ENCODE peak calls at places on chromosomes 7 and 10, in six cellular contexts. G, V, K, R, O and J are unnamed samples.

GRCh38 chr10:67492317-67493019 is 203.5 kb downstream of the CTNNA3 start:
- DNase-seq in G (peak), V (no peak), K (no peak), R (peak), O (peak), J (no peak)

GRCh38 chr10:102554531-102554930 is 50.8 kb downstream of the SUFU start:
- DNase-seq in G (no peak), V (no peak), K (no peak), R (no peak), O (no peak), J (no peak)

GRCh38 chr7:111998326-111998725 is 207.9 kb downstream of the DOCK4 start:
- DNase-seq in G (no peak), V (no peak), K (no peak), R (peak), O (no peak), J (no peak)

GRCh38 chr7:110573862-110574528 is 516.9 kb upstream of the LRRN3 start:
- DNase-seq in G (peak), V (peak), K (peak), R (peak), O (no peak), J (peak)

GRCh38 chr10:78964952-78965633 is 103.7 kb upstream of the ZMIZ1 start:
- DNase-seq in G (peak), V (no peak), K (peak), R (peak), O (peak), J (no peak)

GRCh38 chr7:138887872-138888656 is 90.1 kb upstream of the ATP6V0A4 start:
- DNase-seq in G (no peak), V (no peak), K (no peak), R (no peak), O (no peak), J (no peak)

GRCh38 chr7:116271980-116272886 is 61.9 kb downstream of the TES start:
- DNase-seq in G (peak), V (peak), K (peak), R (peak), O (peak), J (peak)

GRCh38 chr7:152899482-152900166 is 140.1 kb downstream of the ACTR3B start:
- DNase-seq in G (peak), V (no peak), K (no peak), R (peak), O (peak), J (no peak)

GRCh38 chr10:29332061-29332760 is 43.3 kb downstream of the LYZL1 start:
- DNase-seq in G (no peak), V (no peak), K (no peak), R (no peak), O (no peak), J (no peak)

GRCh38 chr10:13904053-13904452 is 317.3 kb downstream of the PRPF18 start:
- DNase-seq in G (no peak), V (no peak), K (no peak), R (no peak), O (peak), J (no peak)

GRCh38 chr10:48466611-48467240 is 138.1 kb downstream of the ARHGAP22 start:
- DNase-seq in G (no peak), V (no peak), K (no peak), R (no peak), O (peak), J (no peak)

GRCh38 chr7:44398506-44398905 is 73.1 kb upstream of the CAMK2B start:
- DNase-seq in G (no peak), V (no peak), K (no peak), R (no peak), O (peak), J (no peak)

GRCh38 chr7:56079450-56080185 is 13.1 kb downstream of the PHKG1 start:
- DNase-seq in G (peak), V (peak), K (no peak), R (peak), O (peak), J (peak)
- TF ChIP-seq CTCF in G (peak), V (peak), K (no peak), R (peak), O (peak), J (peak)

GRCh38 chr7:133853706-133854276 is 273.3 kb upstream of the LRGUK start:
- DNase-seq in G (peak), V (peak), K (peak), R (peak), O (peak), J (peak)

GRCh38 chr7:133851416-133851815 is 275.7 kb upstream of the LRGUK start:
- DNase-seq in G (peak), V (no peak), K (no peak), R (no peak), O (no peak), J (no peak)

GRCh38 chr7:133858311-133858710 is 268.8 kb upstream of the LRGUK start:
- DNase-seq in G (no peak), V (no peak), K (no peak), R (no peak), O (no peak), J (no peak)

GRCh38 chr7:133857376-133858119 is 269.6 kb upstream of the LRGUK start:
- DNase-seq in G (no peak), V (no peak), K (no peak), R (no peak), O (no peak), J (no peak)

DNA sequence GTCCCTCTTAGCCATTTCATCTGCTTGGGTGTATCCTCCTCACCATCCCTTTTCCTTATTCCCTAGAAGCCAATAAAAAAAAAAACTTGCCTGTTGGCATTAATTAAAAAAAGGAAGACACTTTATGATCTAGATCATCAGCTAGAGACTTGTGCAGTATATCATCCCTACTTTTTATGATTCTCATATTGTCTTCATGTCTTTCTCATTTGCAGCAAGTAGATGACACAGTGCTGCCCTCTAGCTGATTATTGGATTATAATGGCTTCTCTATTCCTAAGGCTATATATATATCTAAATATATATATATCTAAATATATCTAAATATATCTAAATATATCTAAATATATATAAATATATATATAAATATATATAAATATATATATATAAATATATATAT is 272.4 kb upstream of the LRGUK start:
- DNase-seq in G (peak), V (no peak), K (peak), R (peak), O (peak), J (peak)
- TF ChIP-seq CTCF in G (peak), V (peak), K (peak), R (peak), O (peak), J (no peak)

GRCh38 chr7:119175916-119176627 is 951.6 kb downstream of the ANKRD7 start:
- DNase-seq in G (peak), V (no peak), K (peak), R (peak), O (peak), J (no peak)
- TF ChIP-seq CTCF in G (peak), V (peak), K (peak), R (peak), O (peak), J (peak)

GRCh38 chr7:134108803-134109202 is 18.3 kb upstream of the LRGUK start:
- DNase-seq in G (no peak), V (no peak), K (no peak), R (peak), O (peak), J (no peak)
- TF ChIP-seq CTCF in G (no peak), V (no peak), K (no peak), R (peak), O (peak), J (no peak)

GRCh38 chr10:35232509-35232908 is 103.8 kb upstream of the CCNY start:
- DNase-seq in G (no peak), V (no peak), K (no peak), R (no peak), O (no peak), J (no peak)

GRCh38 chr10:35237766-35238512 is 98.4 kb upstream of the CCNY start:
- DNase-seq in G (no peak), V (no peak), K (no peak), R (no peak), O (no peak), J (no peak)

GRCh38 chr10:35234073-35234472 is 102.2 kb upstream of the CCNY start:
- DNase-seq in G (no peak), V (no peak), K (no peak), R (no peak), O (no peak), J (no peak)

GRCh38 chr10:35231646-35232045 is 104.7 kb upstream of the CCNY start:
- DNase-seq in G (no peak), V (no peak), K (no peak), R (no peak), O (no peak), J (no peak)

GRCh38 chr10:35236739-35237138 is 99.6 kb upstream of the CCNY start:
- DNase-seq in G (peak), V (no peak), K (no peak), R (peak), O (peak), J (no peak)
- TF ChIP-seq CTCF in G (peak), V (peak), K (peak), R (peak), O (peak), J (peak)